ENCODE peak calls at places on chromosome 5, in ten cellular contexts. K, G, P, E, X, D, V, J, T and N are unnamed samples.
A peak's percentile ranks its signal among the peaks of the same experiment; 100 is the strongest.

GRCh38 chr5:164799391-164799790 is 1294.0 kb downstream of the MAT2B start:
- DNase-seq in T (no peak), E (no peak), J (no peak), X (no peak), K (no peak), G (no peak), P (no peak), V (no peak), D (no peak), N (no peak)

GRCh38 chr5:14871084-14871572 is 450 bp downstream of the ANKH start:
- DNase-seq in E (no peak), K (no peak), J (no peak), D (no peak), T (peak; percentile 23), V (no peak), X (peak; percentile 37), P (no peak), G (peak; percentile 34), N (peak; percentile 38)

GRCh38 chr5:134692722-134693121 is 44.1 kb downstream of the SEC24A start:
- DNase-seq in E (no peak), V (no peak), D (no peak), J (no peak), G (no peak), T (no peak), P (no peak), K (no peak), X (no peak), N (no peak)

GRCh38 chr5:174283176-174283575 is 237.7 kb downstream of the NSG2 start:
- DNase-seq in P (no peak), X (no peak), E (no peak), T (no peak), V (no peak), D (no peak), G (no peak), J (no peak), K (no peak), N (no peak)

GRCh38 chr5:119343766-119344165 is 12.1 kb upstream of the TNFAIP8 start:
- DNase-seq in E (peak; percentile 53), G (no peak), D (peak; percentile 6), K (no peak), T (no peak), J (peak; percentile 49), P (peak; percentile 65), V (no peak), X (no peak), N (no peak)

GRCh38 chr5:139551490-139551889 is 9.6 kb upstream of the UBE2D2 start:
- DNase-seq in T (no peak), E (no peak), G (no peak), D (no peak), P (no peak), X (no peak), K (no peak), J (no peak), V (no peak), N (no peak)

GRCh38 chr5:78648359-78649219 is at the start of gene LHFPL2:
- DNase-seq in K (peak; percentile 64), D (peak; percentile 72), G (peak; percentile 10), T (peak; percentile 88), J (peak; percentile 55), P (peak; percentile 68), E (peak; percentile 66), V (peak; percentile 65), X (peak; percentile 13), N (peak; percentile 5)

GRCh38 chr5:36153727-36154126 is 1.8 kb downstream of the SKP2 start:
- DNase-seq in D (no peak), T (no peak), E (no peak), V (no peak), J (no peak), P (no peak), G (no peak), X (no peak), K (no peak), N (no peak)

GRCh38 chr5:124774002-124774318 is 27.5 kb upstream of the ZNF608 start:
- DNase-seq in D (no peak), G (peak; percentile 90), P (no peak), E (no peak), T (no peak), K (no peak), V (no peak), J (no peak), X (no peak), N (no peak)

GRCh38 chr5:93590511-93590910 is 7.5 kb downstream of the NR2F1 start:
- DNase-seq in T (no peak), V (no peak), X (no peak), P (no peak), E (no peak), D (no peak), K (no peak), G (no peak), J (no peak), N (no peak)

GRCh38 chr5:14445581-14446290 is 135.9 kb upstream of the OTULINL start:
- DNase-seq in X (no peak), E (peak; percentile 60), V (peak; percentile 76), T (peak; percentile 66), G (peak; percentile 85), D (peak; percentile 48), P (no peak), J (peak; percentile 73), K (peak; percentile 31), N (no peak)

GRCh38 chr5:101942321-101942882 is 353.7 kb downstream of the SLCO4C1 start:
- DNase-seq in D (no peak), X (no peak), P (no peak), E (peak; percentile 13), V (no peak), T (peak; percentile 53), K (peak; percentile 16), J (peak; percentile 1), G (peak; percentile 45), N (no peak)

GRCh38 chr5:133276171-133276570 is 224.4 kb downstream of the HSPA4 start:
- DNase-seq in V (no peak), J (no peak), D (no peak), G (no peak), E (no peak), K (no peak), P (no peak), T (no peak), X (no peak), N (no peak)

GRCh38 chr5:150789943-150790611 is 11.5 kb downstream of the SMIM3 start:
- DNase-seq in V (peak; percentile 97), T (peak; percentile 23), E (peak; percentile 98), X (peak; percentile 11), P (peak; percentile 99), G (no peak), K (peak; percentile 100), D (peak; percentile 99), J (peak; percentile 100), N (peak; percentile 57)

GRCh38 chr5:59174248-59174844 is 591.5 kb downstream of the RAB3C start:
- DNase-seq in K (peak; percentile 35), T (peak; percentile 55), V (peak; percentile 86), J (peak; percentile 89), X (no peak), G (peak; percentile 8), E (peak; percentile 91), P (peak; percentile 87), D (peak; percentile 69), N (peak; percentile 67)

GRCh38 chr5:56876325-56876724 is 33.1 kb upstream of the SETD9 start:
- DNase-seq in J (peak; percentile 63), V (no peak), G (no peak), X (no peak), E (peak; percentile 58), D (peak; percentile 36), K (peak; percentile 87), P (peak; percentile 14), T (no peak), N (no peak)

GRCh38 chr5:15936505-15937245 is 242.9 kb downstream of the MARCHF11 start:
- DNase-seq in G (no peak), P (no peak), K (no peak), E (no peak), V (no peak), J (no peak), X (no peak), T (no peak), D (no peak), N (no peak)

GRCh38 chr5:79050513-79050912 is 19.0 kb downstream of the DMGDH start:
- DNase-seq in E (no peak), D (no peak), T (no peak), J (no peak), P (no peak), V (no peak), K (no peak), G (no peak), X (no peak), N (no peak)

GRCh38 chr5:171795381-171795780 is 9.8 kb downstream of the SMIM23 start:
- DNase-seq in V (no peak), K (peak; percentile 38), E (no peak), D (no peak), X (no peak), J (no peak), T (no peak), P (no peak), G (no peak), N (no peak)

GRCh38 chr5:32612134-32612888 is 27.0 kb downstream of the SUB1 start:
- DNase-seq in E (peak; percentile 47), G (peak; percentile 81), V (peak; percentile 61), P (peak; percentile 20), J (no peak), D (peak; percentile 21), K (no peak), X (no peak), T (no peak), N (no peak)

GRCh38 chr5:35003018-35003957 is 44.5 kb downstream of the AGXT2 start:
- DNase-seq in K (peak; percentile 42), V (peak; percentile 59), P (peak; percentile 46), X (peak; percentile 47), E (peak; percentile 67), G (peak; percentile 87), D (peak; percentile 71), J (peak; percentile 62), T (peak; percentile 87), N (peak; percentile 32)

GRCh38 chr5:144191998-144192397 is 21.3 kb downstream of the KCTD16 start:
- DNase-seq in T (peak; percentile 19), P (peak; percentile 87), V (peak; percentile 79), K (peak; percentile 75), J (peak; percentile 84), G (no peak), X (no peak), D (peak; percentile 78), E (peak; percentile 91), N (peak; percentile 86)